ENCODE peak calls at places on chromosomes 3 and 15, in six cellular contexts. One of them, this sample, is unnamed.
A peak's percentile ranks its signal among the peaks of the same experiment; 100 is the strongest.

GRCh38 chr3:42666577-42666998 is 13.1 kb downstream of the ZBTB47 start:
- DNase-seq in HFF-Myc: no peak
- DNase-seq in hepatocyte: no peak
- DNase-seq in heart right ventricle: no peak
- DNase-seq in skeletal muscle cell: no peak
- DNase-seq in body of pancreas: no peak
- DNase-seq in this sample: no peak

GRCh38 chr15:57377478-57377847 is 1.2 kb downstream of the CGNL1 start:
- DNase-seq in HFF-Myc: no peak
- DNase-seq in hepatocyte: no peak
- DNase-seq in heart right ventricle: no peak
- DNase-seq in skeletal muscle cell: no peak
- DNase-seq in body of pancreas: no peak
- DNase-seq in this sample: no peak

GRCh38 chr3:99951701-99952100 is 134.0 kb downstream of the CMSS1 start:
- DNase-seq in HFF-Myc: no peak
- DNase-seq in hepatocyte: no peak
- DNase-seq in heart right ventricle: no peak
- DNase-seq in skeletal muscle cell: no peak
- DNase-seq in body of pancreas: no peak
- DNase-seq in this sample: no peak

GRCh38 chr3:56222866-56223265 is 245.4 kb downstream of the ERC2 start:
- DNase-seq in HFF-Myc: no peak
- DNase-seq in hepatocyte: no peak
- DNase-seq in heart right ventricle: no peak
- DNase-seq in skeletal muscle cell: no peak
- DNase-seq in body of pancreas: no peak
- DNase-seq in this sample: no peak

GRCh38 chr15:51403072-51403878 is 61.8 kb downstream of the GLDN start:
- DNase-seq in HFF-Myc: no peak
- DNase-seq in hepatocyte: peak; percentile 57
- DNase-seq in heart right ventricle: no peak
- DNase-seq in skeletal muscle cell: no peak
- DNase-seq in body of pancreas: no peak
- DNase-seq in this sample: peak; percentile 10

GRCh38 chr3:60198179-60198578 is 1053.1 kb downstream of the FHIT start:
- DNase-seq in HFF-Myc: no peak
- DNase-seq in hepatocyte: no peak
- DNase-seq in heart right ventricle: no peak
- DNase-seq in skeletal muscle cell: no peak
- DNase-seq in body of pancreas: no peak
- DNase-seq in this sample: no peak

GRCh38 chr3:107235923-107236315 is 141.3 kb upstream of the CCDC54 start:
- DNase-seq in HFF-Myc: peak; percentile 67
- DNase-seq in hepatocyte: peak; percentile 86
- DNase-seq in heart right ventricle: peak; percentile 78
- DNase-seq in skeletal muscle cell: peak; percentile 83
- DNase-seq in body of pancreas: peak; percentile 42
- DNase-seq in this sample: peak; percentile 74

GRCh38 chr3:126349071-126349470 is 8.1 kb downstream of the KLF15 start:
- DNase-seq in HFF-Myc: no peak
- DNase-seq in hepatocyte: no peak
- DNase-seq in heart right ventricle: no peak
- DNase-seq in skeletal muscle cell: no peak
- DNase-seq in body of pancreas: peak; percentile 12
- DNase-seq in this sample: no peak

GRCh38 chr15:59303641-59304433 is 68.8 kb downstream of the MYO1E start:
- DNase-seq in HFF-Myc: no peak
- DNase-seq in hepatocyte: no peak
- DNase-seq in heart right ventricle: no peak
- DNase-seq in skeletal muscle cell: no peak
- DNase-seq in body of pancreas: no peak
- DNase-seq in this sample: no peak

GRCh38 chr3:116270053-116270452 is 175.2 kb downstream of the LSAMP start:
- DNase-seq in HFF-Myc: no peak
- DNase-seq in hepatocyte: no peak
- DNase-seq in heart right ventricle: no peak
- DNase-seq in skeletal muscle cell: no peak
- DNase-seq in body of pancreas: no peak
- DNase-seq in this sample: no peak

GRCh38 chr3:64179860-64180259 is 45.4 kb downstream of the PRICKLE2 start:
- DNase-seq in HFF-Myc: no peak
- DNase-seq in hepatocyte: no peak
- DNase-seq in heart right ventricle: no peak
- DNase-seq in skeletal muscle cell: peak; percentile 30
- DNase-seq in body of pancreas: no peak
- DNase-seq in this sample: no peak

DNA sequence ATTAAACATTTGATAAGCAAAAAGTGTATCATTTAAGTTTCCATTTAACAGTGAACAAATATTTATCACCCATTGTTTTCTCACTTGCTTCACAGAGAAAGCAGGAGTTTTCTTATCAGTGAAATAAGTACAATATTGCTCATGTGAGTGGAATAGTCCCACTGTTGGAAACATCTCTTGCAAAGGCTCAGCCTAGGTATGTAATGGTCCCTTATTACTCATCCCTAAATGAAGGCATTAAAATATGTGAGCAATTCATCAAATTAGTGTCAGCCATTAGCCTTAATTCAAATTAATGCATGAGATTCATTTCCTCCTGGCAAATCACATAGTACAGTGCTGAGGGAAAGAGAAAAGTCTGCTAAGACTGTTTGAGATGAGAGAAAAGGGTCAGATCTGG is 9.6 kb upstream of the FMN1 start:
- DNase-seq in HFF-Myc: no peak
- DNase-seq in hepatocyte: no peak
- DNase-seq in heart right ventricle: no peak
- DNase-seq in skeletal muscle cell: no peak
- DNase-seq in body of pancreas: no peak
- DNase-seq in this sample: no peak
- H3K4me3 ChIP-seq in HFF-Myc: no peak overlapping the region
- H3K4me3 ChIP-seq in hepatocyte: no peak overlapping the region
- H3K4me3 ChIP-seq in heart right ventricle: no peak overlapping the region
- H3K4me3 ChIP-seq in skeletal muscle cell: no peak overlapping the region
- H3K4me3 ChIP-seq in body of pancreas: no peak overlapping the region
- H3K4me3 ChIP-seq in this sample: no peak overlapping the region

GRCh38 chr3:71784201-71784913 is 591 bp downstream of the PROK2 start:
- DNase-seq in HFF-Myc: no peak
- DNase-seq in hepatocyte: no peak
- DNase-seq in heart right ventricle: no peak
- DNase-seq in skeletal muscle cell: no peak
- DNase-seq in body of pancreas: no peak
- DNase-seq in this sample: no peak

GRCh38 chr3:71784914-71785593 is at the start of gene PROK2:
- DNase-seq in HFF-Myc: no peak
- DNase-seq in hepatocyte: peak; percentile 33
- DNase-seq in heart right ventricle: no peak
- DNase-seq in skeletal muscle cell: no peak
- DNase-seq in body of pancreas: no peak
- DNase-seq in this sample: no peak

GRCh38 chr3:71785594-71786472 is 885 bp upstream of the PROK2 start:
- DNase-seq in HFF-Myc: no peak
- DNase-seq in hepatocyte: no peak
- DNase-seq in heart right ventricle: no peak
- DNase-seq in skeletal muscle cell: no peak
- DNase-seq in body of pancreas: no peak
- DNase-seq in this sample: no peak

GRCh38 chr3:71787851-71788405 is 3.0 kb upstream of the PROK2 start:
- DNase-seq in HFF-Myc: no peak
- DNase-seq in hepatocyte: no peak
- DNase-seq in heart right ventricle: no peak
- DNase-seq in skeletal muscle cell: no peak
- DNase-seq in body of pancreas: no peak
- DNase-seq in this sample: no peak

GRCh38 chr3:71786551-71786950 is 1.6 kb upstream of the PROK2 start:
- DNase-seq in HFF-Myc: no peak
- DNase-seq in hepatocyte: no peak
- DNase-seq in heart right ventricle: no peak
- DNase-seq in skeletal muscle cell: no peak
- DNase-seq in body of pancreas: no peak
- DNase-seq in this sample: no peak
- H3K4me3 ChIP-seq in HFF-Myc: no peak overlapping the region
- H3K4me3 ChIP-seq in hepatocyte: no peak overlapping the region
- H3K4me3 ChIP-seq in heart right ventricle: no peak overlapping the region
- H3K4me3 ChIP-seq in skeletal muscle cell: no peak overlapping the region
- H3K4me3 ChIP-seq in body of pancreas: no peak overlapping the region
- H3K4me3 ChIP-seq in this sample: no peak overlapping the region

DNA sequence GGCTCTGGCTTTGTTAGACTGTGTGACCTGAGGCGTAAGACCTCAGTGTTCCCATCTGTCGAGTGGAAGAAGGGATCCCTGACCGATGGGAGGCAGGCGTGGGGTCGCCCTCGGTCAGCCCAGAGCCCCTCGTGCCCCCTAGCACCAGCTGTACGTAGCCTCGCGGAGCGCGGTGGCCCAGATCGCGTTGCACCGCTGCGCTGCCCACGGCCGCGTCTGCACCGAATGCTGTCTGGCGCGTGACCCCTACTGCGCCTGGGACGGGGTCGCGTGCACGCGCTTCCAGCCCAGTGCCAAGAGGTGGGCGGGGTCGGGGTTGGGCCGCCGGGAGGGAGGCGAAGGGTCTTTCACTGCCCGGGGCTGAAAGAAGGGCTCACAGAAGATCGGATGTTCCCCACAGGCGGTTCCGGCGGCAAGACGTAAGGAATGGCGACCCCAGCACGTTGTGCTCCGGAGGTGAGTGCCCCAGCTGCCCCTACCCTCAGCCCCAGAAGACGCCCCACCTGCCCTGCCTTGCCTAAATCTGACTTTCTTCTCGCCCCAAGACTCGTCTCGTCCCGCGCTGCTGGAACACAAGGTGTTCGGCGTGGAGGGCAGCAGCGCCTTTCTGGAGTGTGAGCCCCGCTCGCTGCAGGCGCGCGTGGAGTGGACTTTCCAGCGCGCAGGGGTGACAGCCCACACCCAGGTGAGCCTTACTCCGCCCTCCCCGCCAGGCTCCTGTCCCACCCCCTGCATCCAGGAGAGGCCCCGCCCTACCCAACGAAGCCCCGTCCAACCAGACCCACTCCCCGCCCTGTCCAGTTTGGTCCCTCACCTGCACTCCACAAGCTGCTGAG is 3.5 kb upstream of the LSMEM2 start:
- DNase-seq in HFF-Myc: no peak
- DNase-seq in hepatocyte: no peak
- DNase-seq in heart right ventricle: no peak
- DNase-seq in skeletal muscle cell: no peak
- DNase-seq in body of pancreas: no peak
- DNase-seq in this sample: no peak
- H3K4me3 ChIP-seq in HFF-Myc: no peak overlapping the region
- H3K4me3 ChIP-seq in hepatocyte: no peak overlapping the region
- H3K4me3 ChIP-seq in heart right ventricle: no peak overlapping the region
- H3K4me3 ChIP-seq in skeletal muscle cell: no peak overlapping the region
- H3K4me3 ChIP-seq in body of pancreas: no peak overlapping the region
- H3K4me3 ChIP-seq in this sample: no peak overlapping the region

DNA sequence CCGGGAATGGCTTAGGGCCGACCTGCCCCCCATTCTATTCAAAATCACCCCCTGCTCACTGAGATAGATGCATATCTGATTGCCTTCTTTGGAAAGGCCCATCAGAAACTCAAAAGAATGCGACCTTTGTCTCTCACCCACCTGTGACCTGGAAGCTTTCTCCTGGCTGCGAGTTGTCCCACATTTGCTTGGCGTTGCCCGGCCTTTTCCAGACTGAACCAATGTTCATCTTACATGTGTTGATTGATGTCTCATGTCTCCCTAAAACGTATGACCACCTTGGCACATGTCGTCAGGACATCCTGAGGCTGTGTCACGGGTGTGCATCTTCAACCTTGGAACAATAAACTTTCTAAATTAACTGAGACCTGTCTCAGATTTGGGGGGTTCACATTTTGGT is 3.4 kb upstream of the MUC20 start:
- DNase-seq in HFF-Myc: no peak
- DNase-seq in hepatocyte: no peak
- DNase-seq in heart right ventricle: no peak
- DNase-seq in skeletal muscle cell: no peak
- DNase-seq in body of pancreas: no peak
- DNase-seq in this sample: no peak
- H3K4me3 ChIP-seq in HFF-Myc: no peak overlapping the region
- H3K4me3 ChIP-seq in hepatocyte: no peak overlapping the region
- H3K4me3 ChIP-seq in heart right ventricle: no peak overlapping the region
- H3K4me3 ChIP-seq in skeletal muscle cell: no peak overlapping the region
- H3K4me3 ChIP-seq in body of pancreas: no peak overlapping the region
- H3K4me3 ChIP-seq in this sample: no peak overlapping the region

This sample was measured in Jurkat, Clone E6-1.